ENCODE peak calls at places on chromosome 16, in five cellular contexts. W is coronary artery, N is esophagus squamous epithelium, B is substantia nigra, T is osteoblast. M is an unnamed sample.

GRCh38 chr16:68356249-68356918 is 45.6 kb downstream of the PRMT7 start:
- DNase-seq in N (no peak), T (peak; percentile 85), B (no peak), W (no peak), M (no peak)

GRCh38 chr16:84680843-84681629 is 18.8 kb upstream of the USP10 start:
- DNase-seq in T (no peak), B (no peak), N (no peak), W (no peak), M (no peak)

GRCh38 chr16:49179714-49180330 is 101.8 kb downstream of the CBLN1 start:
- DNase-seq in T (no peak), N (no peak), B (no peak), W (no peak), M (no peak)

GRCh38 chr16:648786-649589 is at the start of gene WDR90:
- DNase-seq in T (peak; percentile 100), W (peak; percentile 94), N (peak; percentile 35), B (peak; percentile 84), M (peak; percentile 80)

GRCh38 chr16:90023078-90023447 is 3.8 kb upstream of the DBNDD1 start:
- DNase-seq in T (no peak), N (no peak), W (no peak), B (no peak), M (peak; percentile 5)

GRCh38 chr16:77758046-77758445 is 30.3 kb upstream of the VAT1L start:
- DNase-seq in B (no peak), T (peak; percentile 11), N (no peak), W (no peak), M (no peak)

GRCh38 chr16:87437911-87438610 is 45.9 kb downstream of the MAP1LC3B start:
- DNase-seq in W (no peak), N (no peak), T (peak; percentile 68), B (no peak), M (no peak)

GRCh38 chr16:9092963-9093477 is 1.6 kb downstream of the HAPSTR1 start:
- DNase-seq in N (no peak), B (no peak), W (no peak), T (no peak), M (no peak)

GRCh38 chr16:85306071-85306792 is 194.0 kb upstream of the CIBAR2 start:
- DNase-seq in W (peak; percentile 94), B (peak; percentile 32), N (peak; percentile 31), T (peak; percentile 99), M (peak; percentile 38)

GRCh38 chr16:84454611-84455010 is 49.8 kb downstream of the MEAK7 start:
- DNase-seq in T (peak; percentile 65), B (no peak), N (no peak), W (peak; percentile 38), M (no peak)

GRCh38 chr16:30414159-30414558 is 6.8 kb downstream of the ZNF771 start:
- DNase-seq in N (no peak), W (no peak), B (no peak), T (no peak), M (no peak)

GRCh38 chr16:62907562-62907961 is 871.3 kb upstream of the CDH8 start:
- DNase-seq in W (no peak), T (no peak), N (no peak), B (no peak), M (no peak)

GRCh38 chr16:62363451-62363850 is 327.2 kb upstream of the CDH8 start:
- DNase-seq in B (no peak), W (no peak), T (no peak), N (no peak), M (no peak)

GRCh38 chr16:27489906-27490305 is 59.8 kb downstream of the GTF3C1 start:
- DNase-seq in N (no peak), B (no peak), W (no peak), T (peak; percentile 9), M (no peak)

GRCh38 chr16:86229866-86230656 is 280.3 kb upstream of the FOXF1 start:
- DNase-seq in B (no peak), W (no peak), T (no peak), N (no peak), M (no peak)

GRCh38 chr16:69479806-69480205 is 55.4 kb downstream of the CYB5B start:
- DNase-seq in B (no peak), N (no peak), T (no peak), W (no peak), M (peak; percentile 97)

GRCh38 chr16:57042157-57043111 is 49.9 kb upstream of the CPNE2 start:
- DNase-seq in B (no peak), W (no peak), N (no peak), T (peak; percentile 53), M (peak; percentile 83)

GRCh38 chr16:67458121-67458641 is 22.8 kb downstream of the ATP6V0D1 start:
- DNase-seq in W (no peak), T (peak; percentile 89), N (no peak), B (no peak), M (no peak)

GRCh38 chr16:51155901-51156810 is 5.1 kb upstream of the SALL1 start:
- DNase-seq in B (no peak), N (no peak), W (no peak), T (no peak), M (peak; percentile 11)

GRCh38 chr16:18800674-18801196 is 614 bp downstream of the ARL6IP1 start:
- DNase-seq in N (no peak), B (no peak), T (no peak), W (no peak), M (no peak)

GRCh38 chr16:71311553-71312158 is 22.5 kb upstream of the CMTR2 start:
- DNase-seq in W (no peak), T (no peak), B (no peak), N (no peak), M (no peak)

GRCh38 chr16:31347445-31347844 is 7.5 kb upstream of the ITGAX start:
- DNase-seq in T (peak; percentile 62), N (no peak), W (no peak), B (no peak), M (no peak)

GRCh38 chr16:81831722-81832126 is 52.6 kb downstream of the PLCG2 start:
- DNase-seq in T (peak; percentile 48), W (no peak), N (peak; percentile 48), B (no peak), M (no peak)

GRCh38 chr16:15573274-15573895 is 69.6 kb downstream of the MARF1 start:
- DNase-seq in B (no peak), T (no peak), W (no peak), N (no peak), M (no peak)

GRCh38 chr16:15574614-15574948 is 68.4 kb downstream of the MARF1 start:
- DNase-seq in N (no peak), B (no peak), W (no peak), T (no peak), M (no peak)

GRCh38 chr16:15576960-15577958 is 65.7 kb downstream of the MARF1 start:
- DNase-seq in N (no peak), B (no peak), T (no peak), W (no peak), M (no peak)

GRCh38 chr16:15572329-15573001 is 70.5 kb downstream of the MARF1 start:
- DNase-seq in B (no peak), T (peak; percentile 89), W (no peak), N (no peak), M (no peak)

GRCh38 chr16:15575293-15576049 is 67.5 kb downstream of the MARF1 start:
- DNase-seq in B (no peak), N (no peak), T (no peak), W (no peak), M (no peak)
- H3K27ac ChIP-seq in B (no peak overlapping the region), N (peak overlapping the region; percentile 68), T (no peak overlapping the region), W (no peak overlapping the region), M (no peak overlapping the region)

GRCh38 chr16:4372578-4373355 is 1.1 kb downstream of the VASN start:
- DNase-seq in B (no peak), T (peak; percentile 98), W (no peak), N (no peak), M (peak; percentile 18)

GRCh38 chr16:4373356-4373908 is 1.8 kb downstream of the VASN start:
- DNase-seq in T (peak; percentile 93), W (no peak), B (no peak), N (no peak), M (peak; percentile 55)

GRCh38 chr16:4371481-4372314 is at the start of gene VASN:
- DNase-seq in B (no peak), T (peak; percentile 99), W (peak; percentile 92), N (no peak), M (peak; percentile 33)

GRCh38 chr16:4370570-4371480 is 823 bp upstream of the VASN start:
- DNase-seq in W (peak; percentile 95), N (no peak), T (peak; percentile 96), B (no peak), M (no peak)

GRCh38 chr16:4372315-4372577 is 598 bp downstream of the VASN start:
- DNase-seq in T (no peak), B (no peak), W (no peak), N (no peak), M (no peak)
- H3K27ac ChIP-seq in T (peak overlapping the region; percentile 98), B (peak overlapping the region; percentile 39), W (peak overlapping the region; percentile 93), N (peak overlapping the region; percentile 85), M (no peak overlapping the region)

GRCh38 chr16:2429771-2430663 is 770 bp downstream of the CCNF start:
- DNase-seq in T (peak; percentile 94), B (no peak), N (no peak), W (no peak), M (no peak)
- H3K27ac ChIP-seq in T (no peak overlapping the region), B (peak overlapping the region; percentile 66), N (peak overlapping the region; percentile 77), W (peak overlapping the region; percentile 76), M (peak overlapping the region; percentile 30)

DNA sequence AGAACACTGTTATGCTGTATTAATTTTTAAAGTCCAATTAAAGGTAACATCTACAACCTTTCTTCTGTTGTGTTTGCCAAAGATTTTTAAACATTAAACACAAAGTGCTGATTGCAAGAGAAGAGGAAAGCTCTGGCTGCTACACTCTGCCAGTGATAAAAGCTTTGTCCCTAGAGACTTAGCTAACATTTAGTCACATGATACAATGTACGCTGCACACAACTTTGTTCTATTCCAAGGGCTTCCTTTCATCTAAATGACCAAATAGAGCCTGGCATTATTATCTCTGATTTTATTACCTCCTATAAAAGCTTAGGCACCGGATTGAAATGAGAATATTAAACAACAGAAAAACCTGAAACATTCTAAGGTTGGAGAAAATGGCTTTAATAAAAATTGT is 388.7 kb upstream of the PMFBP1 start:
- DNase-seq in B (no peak), W (no peak), T (peak; percentile 23), N (no peak), M (no peak)
- H3K27ac ChIP-seq in B (no peak overlapping the region), W (no peak overlapping the region), T (no peak overlapping the region), N (no peak overlapping the region), M (no peak overlapping the region)

DNA sequence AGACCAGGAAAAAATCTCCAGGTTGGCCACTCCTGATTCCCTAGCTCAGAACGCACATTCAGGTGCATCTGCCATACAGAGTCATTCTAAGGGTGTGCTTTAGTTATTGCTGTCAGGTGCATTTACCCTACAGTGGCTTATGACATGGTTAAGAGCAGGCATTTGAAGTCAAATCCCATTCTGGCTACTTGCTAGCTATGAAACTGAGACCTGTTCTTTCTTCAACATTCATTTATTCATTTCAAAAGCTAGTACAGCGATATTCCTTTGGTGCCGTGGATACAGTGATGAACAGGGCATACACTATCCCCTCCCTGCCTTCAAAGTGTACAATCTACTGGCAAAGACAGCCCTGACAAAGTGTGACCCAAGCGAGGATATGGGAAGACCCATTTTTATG is 508.3 kb downstream of the NPIPA7 start:
- DNase-seq in B (no peak), T (peak; percentile 59), W (no peak), N (no peak), M (no peak)
- H3K27ac ChIP-seq in B (no peak overlapping the region), T (no peak overlapping the region), W (no peak overlapping the region), N (no peak overlapping the region), M (no peak overlapping the region)

DNA sequence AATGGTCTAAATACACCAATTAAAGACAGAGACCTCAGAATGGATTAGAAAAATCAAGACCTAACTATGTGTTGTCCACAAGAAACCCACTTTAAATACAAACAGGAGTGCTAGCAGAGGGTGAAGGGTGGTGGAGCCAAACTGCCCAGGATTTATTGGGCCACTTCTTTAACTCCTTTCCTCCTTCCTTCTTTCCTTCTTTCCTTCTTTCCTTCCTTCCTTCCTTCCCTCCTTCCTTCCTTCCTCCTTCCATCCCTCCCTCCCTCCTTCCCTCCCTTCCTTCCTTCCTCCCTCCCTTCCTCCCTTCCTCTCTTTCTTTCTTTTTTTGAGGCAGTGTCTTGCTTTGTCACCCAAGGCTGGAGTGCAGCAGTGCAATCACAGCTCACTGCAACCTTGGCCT is 34.3 kb upstream of the EMP2 start:
- DNase-seq in W (no peak), T (no peak), N (no peak), B (no peak), M (no peak)
- H3K27ac ChIP-seq in W (no peak overlapping the region), T (no peak overlapping the region), N (no peak overlapping the region), B (no peak overlapping the region), M (no peak overlapping the region)

M was measured in foreskin keratinocyte.